ENCODE peak calls at places on chromosomes 12 and 14, in four cellular contexts. O, K, Y and D are unnamed samples.

GRCh38 chr12:56224954-56225353 is 812 bp downstream of the NABP2 start:
- DNase-seq in O (no peak), K (no peak), Y (no peak), D (no peak)

GRCh38 chr14:53355581-53356112 is 202.5 kb upstream of the DDHD1 start:
- DNase-seq in O (no peak), K (no peak), Y (peak; percentile 84), D (no peak)

GRCh38 chr14:79279645-79280399 is 931.5 kb downstream of the DIO2 start:
- DNase-seq in O (no peak), K (no peak), Y (no peak), D (no peak)

GRCh38 chr12:21942377-21942703 is 1.1 kb upstream of the ABCC9 start:
- DNase-seq in O (no peak), K (no peak), Y (no peak), D (no peak)

GRCh38 chr12:88552672-88553079 is 27.6 kb downstream of the KITLG start:
- DNase-seq in O (no peak), K (no peak), Y (no peak), D (no peak)

GRCh38 chr12:91763654-91764439 is 381.8 kb downstream of the BTG1 start:
- DNase-seq in O (no peak), K (no peak), Y (no peak), D (no peak)

GRCh38 chr14:93245764-93246420 is 38.8 kb downstream of the UBR7 start:
- DNase-seq in O (no peak), K (no peak), Y (no peak), D (peak; percentile 74)

GRCh38 chr12:62466018-62466595 is 519 bp upstream of the MON2 start:
- DNase-seq in O (no peak), K (peak; percentile 24), Y (no peak), D (no peak)

GRCh38 chr12:4849024-4849594 is 60.6 kb upstream of the KCNA1 start:
- DNase-seq in O (no peak), K (no peak), Y (peak; percentile 38), D (no peak)

GRCh38 chr14:36520601-36521525 is 831 bp upstream of the NKX2-1 start:
- DNase-seq in O (no peak), K (no peak), Y (peak; percentile 83), D (peak; percentile 57)

GRCh38 chr12:67019070-67019469 is 250.1 kb upstream of the CAND1 start:
- DNase-seq in O (no peak), K (no peak), Y (no peak), D (no peak)